ENCODE peak calls at places on chromosomes 13 and 19, in seven cellular contexts. One of them, this sample, is unnamed.

GRCh38 chr19:42143341-42144234 is 11.3 kb upstream of the POU2F2 start:
- DNase-seq in cardiac fibroblast: peak; percentile 46
- DNase-seq in GM13976: no peak
- DNase-seq in nephron progenitor cell: peak; percentile 91
- DNase-seq in adrenal gland: no peak
- DNase-seq in stomach: no peak
- DNase-seq in PC-3: peak; percentile 28
- DNase-seq in this sample: peak; percentile 68

GRCh38 chr13:43261018-43261417 is 237.6 kb downstream of the DNAJC15 start:
- DNase-seq in cardiac fibroblast: peak; percentile 70
- DNase-seq in GM13976: no peak
- DNase-seq in nephron progenitor cell: no peak
- DNase-seq in adrenal gland: no peak
- DNase-seq in stomach: no peak
- DNase-seq in PC-3: peak; percentile 72
- DNase-seq in this sample: no peak

GRCh38 chr13:99055286-99056073 is 77.6 kb upstream of the DOCK9 start:
- DNase-seq in cardiac fibroblast: no peak
- DNase-seq in GM13976: no peak
- DNase-seq in nephron progenitor cell: no peak
- DNase-seq in adrenal gland: no peak
- DNase-seq in stomach: no peak
- DNase-seq in PC-3: no peak
- DNase-seq in this sample: no peak

GRCh38 chr13:113086031-113086750 is 19.4 kb upstream of the F7 start:
- DNase-seq in cardiac fibroblast: no peak
- DNase-seq in GM13976: no peak
- DNase-seq in nephron progenitor cell: no peak
- DNase-seq in adrenal gland: no peak
- DNase-seq in stomach: no peak
- DNase-seq in PC-3: no peak
- DNase-seq in this sample: no peak

GRCh38 chr19:49403404-49404187 is 15.5 kb downstream of the KASH5 start:
- DNase-seq in cardiac fibroblast: no peak
- DNase-seq in GM13976: no peak
- DNase-seq in nephron progenitor cell: peak; percentile 50
- DNase-seq in adrenal gland: no peak
- DNase-seq in stomach: no peak
- DNase-seq in PC-3: peak; percentile 89
- DNase-seq in this sample: no peak

GRCh38 chr13:100630564-100630963 is 42.0 kb upstream of the GGACT start:
- DNase-seq in cardiac fibroblast: no peak
- DNase-seq in GM13976: no peak
- DNase-seq in nephron progenitor cell: no peak
- DNase-seq in adrenal gland: no peak
- DNase-seq in stomach: no peak
- DNase-seq in PC-3: no peak
- DNase-seq in this sample: no peak

GRCh38 chr13:30618186-30618937 is 642 bp downstream of the USPL1 start:
- DNase-seq in cardiac fibroblast: no peak
- DNase-seq in GM13976: no peak
- DNase-seq in nephron progenitor cell: peak; percentile 25
- DNase-seq in adrenal gland: peak; percentile 47
- DNase-seq in stomach: peak; percentile 27
- DNase-seq in PC-3: peak; percentile 10
- DNase-seq in this sample: no peak

GRCh38 chr19:57302020-57302465 is 18.2 kb upstream of the ZNF543 start:
- DNase-seq in cardiac fibroblast: peak; percentile 99
- DNase-seq in GM13976: no peak
- DNase-seq in nephron progenitor cell: no peak
- DNase-seq in adrenal gland: peak; percentile 69
- DNase-seq in stomach: no peak
- DNase-seq in PC-3: peak; percentile 94
- DNase-seq in this sample: no peak

GRCh38 chr19:58037927-58038687 is 4.3 kb downstream of the ZSCAN1 start:
- DNase-seq in cardiac fibroblast: no peak
- DNase-seq in GM13976: no peak
- DNase-seq in nephron progenitor cell: no peak
- DNase-seq in adrenal gland: no peak
- DNase-seq in stomach: no peak
- DNase-seq in PC-3: no peak
- DNase-seq in this sample: no peak

DNA sequence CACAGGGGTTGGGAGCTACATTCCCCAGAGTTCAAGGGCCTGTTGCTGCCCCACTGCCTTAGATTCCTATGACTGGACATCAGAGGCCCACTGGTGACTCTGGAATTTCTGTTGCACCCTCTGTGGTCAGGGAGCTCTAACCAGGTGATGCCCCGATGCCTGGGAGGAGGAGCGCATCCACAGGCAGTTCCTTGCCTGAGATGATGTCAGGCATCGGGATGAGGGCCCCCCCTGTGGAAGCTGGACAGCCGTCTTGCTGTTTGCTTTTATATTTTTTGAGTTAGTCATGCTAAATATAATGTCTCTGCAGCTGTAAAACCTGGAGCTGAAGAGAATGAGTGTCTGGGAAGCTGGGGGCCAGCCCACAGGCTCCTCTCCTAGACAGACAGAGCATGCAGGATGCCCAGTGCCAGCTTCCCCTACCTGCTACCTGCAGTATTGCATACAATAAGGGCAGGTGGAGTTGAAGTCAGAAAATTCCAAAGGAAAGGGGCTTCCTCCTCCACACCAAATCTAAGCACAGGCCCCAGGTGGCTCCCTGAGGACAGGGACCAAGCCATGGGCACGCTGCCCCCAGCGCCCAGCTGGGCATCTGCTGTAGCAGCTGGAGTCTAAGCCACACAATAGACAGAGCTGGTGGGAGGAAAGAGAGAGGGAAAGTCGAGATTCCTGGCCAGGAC is 16.2 kb downstream of the COL4A2 start:
- DNase-seq in cardiac fibroblast: peak; percentile 83
- DNase-seq in GM13976: no peak
- DNase-seq in nephron progenitor cell: no peak
- DNase-seq in adrenal gland: no peak
- DNase-seq in stomach: no peak
- DNase-seq in PC-3: peak; percentile 73
- DNase-seq in this sample: no peak
- TF ChIP-seq CTCF in cardiac fibroblast: peak; percentile 9
- TF ChIP-seq CTCF in GM13976: no peak
- TF ChIP-seq CTCF in nephron progenitor cell: no peak
- TF ChIP-seq CTCF in adrenal gland: no peak
- TF ChIP-seq CTCF in stomach: no peak
- TF ChIP-seq CTCF in PC-3: peak; percentile 53
- TF ChIP-seq CTCF in this sample: peak; percentile 26

GRCh38 chr19:32067686-32068085 is 277.7 kb upstream of the ZNF507 start:
- DNase-seq in cardiac fibroblast: no peak
- DNase-seq in GM13976: no peak
- DNase-seq in nephron progenitor cell: peak; percentile 22
- DNase-seq in adrenal gland: no peak
- DNase-seq in stomach: no peak
- DNase-seq in PC-3: no peak
- DNase-seq in this sample: no peak
- TF ChIP-seq CTCF in cardiac fibroblast: no peak
- TF ChIP-seq CTCF in GM13976: no peak
- TF ChIP-seq CTCF in nephron progenitor cell: no peak
- TF ChIP-seq CTCF in adrenal gland: no peak
- TF ChIP-seq CTCF in stomach: no peak
- TF ChIP-seq CTCF in PC-3: no peak
- TF ChIP-seq CTCF in this sample: no peak

GRCh38 chr19:3442487-3443071 is 37.7 kb downstream of the SMIM24 start:
- DNase-seq in cardiac fibroblast: no peak
- DNase-seq in GM13976: no peak
- DNase-seq in nephron progenitor cell: no peak
- DNase-seq in adrenal gland: no peak
- DNase-seq in stomach: no peak
- DNase-seq in PC-3: no peak
- DNase-seq in this sample: no peak

GRCh38 chr19:3441089-3441985 is 39.0 kb downstream of the SMIM24 start:
- DNase-seq in cardiac fibroblast: no peak
- DNase-seq in GM13976: no peak
- DNase-seq in nephron progenitor cell: no peak
- DNase-seq in adrenal gland: no peak
- DNase-seq in stomach: no peak
- DNase-seq in PC-3: no peak
- DNase-seq in this sample: no peak

GRCh38 chr19:3441986-3442329 is 38.4 kb downstream of the SMIM24 start:
- DNase-seq in cardiac fibroblast: no peak
- DNase-seq in GM13976: no peak
- DNase-seq in nephron progenitor cell: no peak
- DNase-seq in adrenal gland: no peak
- DNase-seq in stomach: no peak
- DNase-seq in PC-3: no peak
- DNase-seq in this sample: no peak

GRCh38 chr19:3443840-3444694 is 36.3 kb downstream of the SMIM24 start:
- DNase-seq in cardiac fibroblast: peak; percentile 29
- DNase-seq in GM13976: no peak
- DNase-seq in nephron progenitor cell: peak; percentile 72
- DNase-seq in adrenal gland: no peak
- DNase-seq in stomach: no peak
- DNase-seq in PC-3: no peak
- DNase-seq in this sample: no peak

GRCh38 chr19:3440082-3440481 is 40.2 kb downstream of the SMIM24 start:
- DNase-seq in cardiac fibroblast: peak; percentile 43
- DNase-seq in GM13976: peak; percentile 82
- DNase-seq in nephron progenitor cell: no peak
- DNase-seq in adrenal gland: no peak
- DNase-seq in stomach: peak; percentile 57
- DNase-seq in PC-3: peak; percentile 42
- DNase-seq in this sample: no peak
- TF ChIP-seq CTCF in cardiac fibroblast: peak; percentile 62
- TF ChIP-seq CTCF in GM13976: peak; percentile 39
- TF ChIP-seq CTCF in nephron progenitor cell: no peak
- TF ChIP-seq CTCF in adrenal gland: peak; percentile 19
- TF ChIP-seq CTCF in stomach: peak; percentile 31
- TF ChIP-seq CTCF in PC-3: peak; percentile 58
- TF ChIP-seq CTCF in this sample: peak; percentile 36

DNA sequence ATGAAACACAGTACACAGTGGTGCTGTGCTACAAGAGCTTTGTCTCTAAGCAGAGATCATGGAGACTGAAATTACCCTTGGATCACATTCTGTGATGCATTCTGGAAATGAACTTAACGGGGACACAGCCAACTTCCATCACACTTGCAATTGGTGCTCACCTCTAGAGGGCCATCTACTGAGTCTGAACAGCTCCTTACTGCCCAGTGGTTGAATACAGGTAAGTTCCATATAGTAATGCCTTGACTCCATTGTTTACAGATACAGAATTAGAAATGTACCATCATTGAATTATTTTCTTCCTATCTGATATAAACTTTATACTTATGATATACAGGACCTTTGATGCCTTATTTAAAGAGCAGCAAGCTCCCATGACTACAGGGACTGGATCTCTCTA is 686.4 kb downstream of the PCDH9 start:
- DNase-seq in cardiac fibroblast: no peak
- DNase-seq in GM13976: no peak
- DNase-seq in nephron progenitor cell: no peak
- DNase-seq in adrenal gland: no peak
- DNase-seq in stomach: no peak
- DNase-seq in PC-3: no peak
- DNase-seq in this sample: no peak
- TF ChIP-seq CTCF in cardiac fibroblast: no peak
- TF ChIP-seq CTCF in GM13976: no peak
- TF ChIP-seq CTCF in nephron progenitor cell: no peak
- TF ChIP-seq CTCF in adrenal gland: no peak
- TF ChIP-seq CTCF in stomach: no peak
- TF ChIP-seq CTCF in PC-3: peak; percentile 41
- TF ChIP-seq CTCF in this sample: peak; percentile 27

GRCh38 chr19:6271251-6271650 is 8.5 kb downstream of the MLLT1 start:
- DNase-seq in cardiac fibroblast: peak; percentile 42
- DNase-seq in GM13976: no peak
- DNase-seq in nephron progenitor cell: no peak
- DNase-seq in adrenal gland: no peak
- DNase-seq in stomach: no peak
- DNase-seq in PC-3: no peak
- DNase-seq in this sample: no peak
- TF ChIP-seq CTCF in cardiac fibroblast: peak; percentile 30
- TF ChIP-seq CTCF in GM13976: no peak
- TF ChIP-seq CTCF in nephron progenitor cell: no peak
- TF ChIP-seq CTCF in adrenal gland: no peak
- TF ChIP-seq CTCF in stomach: no peak
- TF ChIP-seq CTCF in PC-3: peak; percentile 50
- TF ChIP-seq CTCF in this sample: peak; percentile 18

GRCh38 chr19:10835089-10835753 is 791 bp downstream of the TMED1 start:
- DNase-seq in cardiac fibroblast: no peak
- DNase-seq in GM13976: no peak
- DNase-seq in nephron progenitor cell: no peak
- DNase-seq in adrenal gland: no peak
- DNase-seq in stomach: peak; percentile 100
- DNase-seq in PC-3: peak; percentile 29
- DNase-seq in this sample: no peak

GRCh38 chr19:10838377-10838776 is 2.4 kb upstream of the TMED1 start:
- DNase-seq in cardiac fibroblast: no peak
- DNase-seq in GM13976: no peak
- DNase-seq in nephron progenitor cell: no peak
- DNase-seq in adrenal gland: no peak
- DNase-seq in stomach: no peak
- DNase-seq in PC-3: no peak
- DNase-seq in this sample: no peak

GRCh38 chr19:10832659-10833296 is 3.2 kb downstream of the TMED1 start:
- DNase-seq in cardiac fibroblast: no peak
- DNase-seq in GM13976: no peak
- DNase-seq in nephron progenitor cell: no peak
- DNase-seq in adrenal gland: peak; percentile 26
- DNase-seq in stomach: no peak
- DNase-seq in PC-3: no peak
- DNase-seq in this sample: no peak

GRCh38 chr19:10836478-10837325 is 690 bp upstream of the TMED1 start:
- DNase-seq in cardiac fibroblast: peak; percentile 93
- DNase-seq in GM13976: peak; percentile 90
- DNase-seq in nephron progenitor cell: peak; percentile 32
- DNase-seq in adrenal gland: peak; percentile 85
- DNase-seq in stomach: peak; percentile 82
- DNase-seq in PC-3: no peak
- DNase-seq in this sample: no peak

DNA sequence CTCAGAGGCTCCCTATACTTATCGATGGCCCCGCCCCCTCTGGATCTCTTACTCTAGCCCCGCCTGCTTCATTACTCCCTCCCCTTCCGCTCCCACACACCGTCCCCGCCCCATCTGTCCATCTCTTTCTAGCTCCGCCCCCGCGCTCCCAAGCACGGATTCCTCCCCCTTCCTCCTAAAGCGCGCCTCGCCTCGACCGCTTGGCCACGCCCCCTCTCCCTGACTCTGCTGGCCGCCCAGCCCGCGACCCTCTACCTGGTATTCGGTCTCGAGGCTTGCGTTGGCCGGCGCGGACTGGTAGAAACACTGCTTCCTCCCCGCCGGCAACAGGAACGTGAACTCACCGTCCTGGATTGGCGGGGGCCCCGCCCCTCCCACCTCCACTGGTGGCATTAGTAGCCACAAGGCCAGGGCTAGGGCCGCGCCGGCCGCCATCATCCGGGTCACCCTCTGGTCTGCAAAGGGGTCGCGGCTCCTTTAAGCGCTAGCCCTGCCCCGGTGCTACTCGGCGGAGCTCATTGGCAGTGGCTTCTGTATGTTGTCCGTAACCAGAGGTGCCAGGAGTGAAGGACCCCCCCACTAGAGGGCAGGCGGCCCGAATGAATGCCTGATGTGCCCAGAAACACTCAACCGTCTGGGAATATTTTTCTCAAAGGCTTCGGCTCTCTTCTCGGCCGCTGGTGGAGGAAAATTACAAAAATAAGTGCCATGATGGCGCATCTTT is at the start of gene TMED1:
- DNase-seq in cardiac fibroblast: peak; percentile 100
- DNase-seq in GM13976: peak; percentile 99
- DNase-seq in nephron progenitor cell: peak; percentile 100
- DNase-seq in adrenal gland: peak; percentile 100
- DNase-seq in stomach: peak; percentile 94
- DNase-seq in PC-3: peak; percentile 100
- DNase-seq in this sample: peak; percentile 94
- TF ChIP-seq CTCF in cardiac fibroblast: peak; percentile 13
- TF ChIP-seq CTCF in GM13976: no peak
- TF ChIP-seq CTCF in nephron progenitor cell: peak; percentile 15
- TF ChIP-seq CTCF in adrenal gland: peak; percentile 11
- TF ChIP-seq CTCF in stomach: peak; percentile 14
- TF ChIP-seq CTCF in PC-3: peak; percentile 33
- TF ChIP-seq CTCF in this sample: peak; percentile 22